ENCODE peak calls at places on chromosome 5, in four cellular contexts. B is HEK293T, Y is K562, H is GM12878. F is an unnamed sample.

GRCh38 chr5:171484460-171484899 is 65.0 kb downstream of the FGF18 start:
- DNase-seq in H (no peak), B (peak), Y (peak), F (no peak)

GRCh38 chr5:106601605-106602004 is 1069.1 kb downstream of the EFNA5 start:
- DNase-seq in H (peak), B (no peak), Y (no peak), F (no peak)

GRCh38 chr5:67809589-67809988 is 406.0 kb upstream of the PIK3R1 start:
- DNase-seq in H (peak), Y (no peak), B (no peak), F (no peak)

GRCh38 chr5:167802755-167803431 is 488.6 kb upstream of the WWC1 start:
- DNase-seq in B (no peak), Y (no peak), H (no peak), F (no peak)

GRCh38 chr5:176588297-176588696 is 21.7 kb downstream of the GPRIN1 start:
- DNase-seq in H (no peak), B (no peak), Y (no peak), F (no peak)

GRCh38 chr5:76371955-76372319 is 31.1 kb upstream of the IQGAP2 start:
- DNase-seq in Y (no peak), H (no peak), B (no peak), F (peak)

GRCh38 chr5:109644829-109645228 is 44.9 kb upstream of the MAN2A1 start:
- DNase-seq in H (no peak), B (no peak), Y (no peak), F (no peak)

GRCh38 chr5:140109050-140109817 is 4.7 kb upstream of the PURA start:
- DNase-seq in B (no peak), Y (peak), H (no peak), F (no peak)

GRCh38 chr5:141524604-141525597 is 36.0 kb downstream of the PCDHGC5 start:
- DNase-seq in H (no peak), B (peak), Y (peak), F (peak)

GRCh38 chr5:36305571-36306326 is 4.0 kb upstream of the RANBP3L start:
- DNase-seq in Y (peak), H (no peak), B (peak), F (peak)

GRCh38 chr5:67164856-67165523 is 31.6 kb downstream of the CD180 start:
- DNase-seq in B (no peak), H (no peak), Y (no peak), F (no peak)

GRCh38 chr5:140869555-140869886 is 764 bp downstream of the PCDHA11 start:
- DNase-seq in Y (no peak), B (no peak), H (no peak), F (no peak)

GRCh38 chr5:130109152-130109551 is 204.9 kb downstream of the CHSY3 start:
- DNase-seq in H (no peak), B (peak), Y (peak), F (peak)

GRCh38 chr5:151470440-151470839 is 23.0 kb downstream of the SLC36A1 start:
- DNase-seq in B (no peak), H (no peak), Y (no peak), F (no peak)

GRCh38 chr5:132101385-132101880 is 27.8 kb downstream of the CSF2 start:
- DNase-seq in B (no peak), Y (no peak), H (no peak), F (no peak)

GRCh38 chr5:169636477-169637084 is 494 bp upstream of the DOCK2 start:
- DNase-seq in B (no peak), H (no peak), Y (no peak), F (no peak)

GRCh38 chr5:33148076-33148501 is 292.7 kb upstream of the TARS1 start:
- DNase-seq in H (no peak), Y (no peak), B (no peak), F (peak)

GRCh38 chr5:173530547-173530946 is 85.9 kb downstream of the BOD1 start:
- DNase-seq in Y (peak), B (peak), H (no peak), F (peak)

GRCh38 chr5:107389130-107389553 is 281.6 kb downstream of the EFNA5 start:
- DNase-seq in H (peak), Y (no peak), B (no peak), F (no peak)

GRCh38 chr5:179870403-179870903 is 11.8 kb upstream of the MRNIP start:
- DNase-seq in H (no peak), B (peak), Y (peak), F (peak)

GRCh38 chr5:88484367-88484766 is 215.7 kb upstream of the TMEM161B start:
- DNase-seq in H (no peak), Y (no peak), B (no peak), F (no peak)

GRCh38 chr5:67243349-67243748 is 46.8 kb upstream of the CD180 start:
- DNase-seq in Y (no peak), H (no peak), B (no peak), F (no peak)

GRCh38 chr5:101915559-101915958 is 380.5 kb downstream of the SLCO4C1 start:
- DNase-seq in H (no peak), B (no peak), Y (no peak), F (no peak)

GRCh38 chr5:81750308-81751008 is 439 bp downstream of the SSBP2 start:
- DNase-seq in Y (peak), B (peak), H (no peak), F (no peak)

GRCh38 chr5:370959-371810 is 49.7 kb downstream of the AHRR start:
- DNase-seq in Y (no peak), B (no peak), H (no peak), F (no peak)

GRCh38 chr5:103582364-103582763 is 19.8 kb upstream of the NUDT12 start:
- DNase-seq in Y (peak), H (peak), B (peak), F (peak)

GRCh38 chr5:170481839-170482238 is 22.0 kb upstream of the KCNIP1 start:
- DNase-seq in Y (no peak), B (no peak), H (no peak), F (no peak)

GRCh38 chr5:36304095-36304494 is 2.4 kb upstream of the RANBP3L start:
- DNase-seq in H (no peak), B (no peak), Y (no peak), F (no peak)

GRCh38 chr5:73115399-73116051 is 4.8 kb upstream of the TMEM171 start:
- DNase-seq in B (no peak), Y (no peak), H (no peak), F (no peak)

GRCh38 chr5:72228957-72229356 is 91.1 kb downstream of the MRPS27 start:
- DNase-seq in Y (no peak), H (no peak), B (no peak), F (no peak)

GRCh38 chr5:72066658-72067057 is 40.6 kb upstream of the MAP1B start:
- DNase-seq in Y (peak), B (no peak), H (no peak), F (no peak)

GRCh38 chr5:79853676-79854418 is 137.2 kb downstream of the MTX3 start:
- DNase-seq in H (no peak), B (no peak), Y (peak), F (peak)

GRCh38 chr5:102654559-102655354 is 100.3 kb upstream of the PAM start:
- DNase-seq in Y (no peak), H (no peak), B (no peak), F (no peak)

GRCh38 chr5:88964831-88965230 is 81.8 kb upstream of the MEF2C start:
- DNase-seq in H (no peak), Y (no peak), B (no peak), F (peak)

GRCh38 chr5:167245871-167246270 is 1045.6 kb upstream of the WWC1 start:
- DNase-seq in Y (no peak), B (no peak), H (no peak), F (no peak)

GRCh38 chr5:57111993-57112392 is 61.9 kb upstream of the GPBP1 start:
- DNase-seq in Y (no peak), B (no peak), H (no peak), F (peak)
- TF ChIP-seq FOXK2 in Y (no peak), B (no peak), H (no peak), F (no peak)

DNA sequence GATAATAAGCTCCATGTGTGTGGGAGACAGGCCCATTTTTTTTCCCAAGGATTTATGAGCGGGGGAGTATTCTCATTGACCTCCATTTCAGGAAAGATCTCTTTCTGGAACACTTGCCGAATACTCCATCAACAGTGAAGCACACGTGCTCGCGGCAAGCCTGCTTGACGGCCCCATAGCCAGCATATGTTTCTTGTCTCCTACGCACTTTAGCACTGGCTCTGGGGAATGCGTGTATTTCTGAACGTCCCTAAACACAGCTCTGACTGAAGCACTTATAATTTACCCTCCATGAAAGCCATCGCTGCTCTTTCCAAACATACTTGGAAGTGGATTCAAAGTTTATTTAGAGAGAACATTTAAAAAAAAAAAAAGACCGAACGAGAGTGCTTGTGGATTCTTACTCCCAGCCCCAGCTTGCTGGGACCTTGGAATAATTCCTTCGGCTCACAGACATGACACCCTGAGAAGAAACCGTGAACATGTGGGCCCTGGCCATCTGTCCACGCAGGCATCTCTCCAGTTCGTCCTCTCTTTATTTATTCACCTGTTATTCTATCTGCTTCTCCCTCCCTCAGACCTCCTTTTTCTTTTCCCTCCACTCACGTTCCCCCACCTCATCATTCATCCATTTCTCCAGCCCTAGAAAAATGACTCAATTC is 93.6 kb upstream of the PHYKPL start:
- DNase-seq in B (no peak), H (no peak), Y (no peak), F (no peak)
- TF ChIP-seq FOXK2 in B (no peak), H (no peak), Y (no peak), F (no peak)

GRCh38 chr5:134549714-134550113 is 24.2 kb downstream of the JADE2 start:
- DNase-seq in B (no peak), H (no peak), Y (no peak), F (no peak)
- TF ChIP-seq FOXK2 in B (no peak), H (no peak), Y (no peak), F (no peak)

GRCh38 chr5:16480821-16481538 is 15.4 kb upstream of the ZNF622 start:
- DNase-seq in H (no peak), Y (no peak), B (no peak), F (no peak)
- TF ChIP-seq FOXK2 in H (no peak), Y (no peak), B (no peak), F (no peak)

GRCh38 chr5:159850192-159850573 is 66.1 kb upstream of the ADRA1B start:
- DNase-seq in B (no peak), Y (no peak), H (no peak), F (no peak)
- TF ChIP-seq FOXK2 in B (no peak), Y (no peak), H (no peak), F (no peak)

GRCh38 chr5:134130239-134130945 is 15.9 kb downstream of the TCF7 start:
- DNase-seq in H (no peak), Y (no peak), B (no peak), F (no peak)
- TF ChIP-seq FOXK2 in H (no peak), Y (no peak), B (no peak), F (no peak)

GRCh38 chr5:100852051-100852450 is 51.0 kb downstream of the ST8SIA4 start:
- DNase-seq in H (no peak), Y (no peak), B (no peak), F (no peak)

GRCh38 chr5:100841358-100842076 is 61.6 kb downstream of the ST8SIA4 start:
- DNase-seq in H (no peak), Y (no peak), B (no peak), F (no peak)

GRCh38 chr5:100840769-100841168 is 62.3 kb downstream of the ST8SIA4 start:
- DNase-seq in H (no peak), B (no peak), Y (no peak), F (no peak)

GRCh38 chr5:100846722-100847121 is 56.4 kb downstream of the ST8SIA4 start:
- DNase-seq in B (no peak), H (no peak), Y (no peak), F (no peak)
- TF ChIP-seq FOXK2 in B (no peak), H (no peak), Y (no peak), F (no peak)

GRCh38 chr5:157816682-157817268 is 42.2 kb downstream of the CLINT1 start:
- DNase-seq in H (no peak), B (no peak), Y (no peak), F (no peak)
- TF ChIP-seq FOXK2 in H (no peak), B (no peak), Y (no peak), F (no peak)